ENCODE peak calls at places on chromosomes 11 and 22, in nine cellular contexts. X is testis, A is RWPE1, O is HFF-Myc, N is AG04450, L is lower lobe of right lung, I is BJ, D is body of pancreas, R is astrocyte of the spinal cord. F is an unnamed sample.

GRCh38 chr11:31987118-31988005 is 103.5 kb upstream of the RCN1 start:
- DNase-seq in N (no peak), A (no peak), I (no peak), X (no peak), R (no peak), O (no peak), L (no peak), D (no peak), F (no peak)

GRCh38 chr11:2670541-2671100 is 29.2 kb downstream of the KCNQ1OT1 start:
- DNase-seq in O (no peak), L (no peak), D (no peak), A (no peak), X (peak), R (no peak), I (no peak), N (no peak), F (peak)

GRCh38 chr11:123137496-123138270 is 57.4 kb downstream of the CLMP start:
- DNase-seq in X (peak), A (no peak), D (peak), N (no peak), O (peak), R (peak), I (peak), L (peak), F (peak)

GRCh38 chr11:107929611-107930200 is 1.5 kb downstream of the RAB39A start:
- DNase-seq in X (no peak), O (no peak), D (peak), L (no peak), I (no peak), A (no peak), R (no peak), N (no peak), F (no peak)

GRCh38 chr22:39278040-39278439 is 33.3 kb upstream of the PDGFB start:
- DNase-seq in A (no peak), R (no peak), L (no peak), D (no peak), X (no peak), N (no peak), I (no peak), O (no peak), F (no peak)

GRCh38 chr11:3123316-3123715 is 41.8 kb downstream of the OSBPL5 start:
- DNase-seq in A (peak), I (no peak), X (peak), N (no peak), L (peak), O (no peak), D (peak), R (no peak), F (no peak)

GRCh38 chr11:62786318-62787004 is 741 bp upstream of the TMEM179B start:
- DNase-seq in N (no peak), X (peak), R (peak), D (peak), I (peak), L (peak), O (no peak), A (peak), F (peak)

GRCh38 chr22:44410396-44411056 is 87.5 kb downstream of the RTL6 start:
- DNase-seq in N (no peak), I (no peak), X (no peak), O (no peak), D (no peak), R (no peak), A (no peak), L (peak), F (no peak)

GRCh38 chr11:71476926-71477636 is 24.1 kb downstream of the NADSYN1 start:
- DNase-seq in D (no peak), R (no peak), I (no peak), L (no peak), A (no peak), O (no peak), N (no peak), X (no peak), F (no peak)

GRCh38 chr22:40196628-40197027 is 18.9 kb downstream of the TNRC6B start:
- DNase-seq in O (peak), A (peak), X (no peak), R (peak), I (peak), N (peak), L (no peak), D (no peak), F (no peak)

GRCh38 chr11:68270334-68271022 is 1.3 kb downstream of the C11orf24 start:
- DNase-seq in I (no peak), D (no peak), R (no peak), X (no peak), L (no peak), O (no peak), A (peak), N (no peak), F (no peak)

GRCh38 chr11:69480547-69481392 is 693 bp upstream of the LINC01488 start:
- DNase-seq in X (peak), R (peak), L (peak), N (no peak), I (no peak), A (no peak), D (peak), O (no peak), F (no peak)

GRCh38 chr11:119583585-119583984 is 145.4 kb downstream of the NECTIN1 start:
- DNase-seq in N (no peak), X (no peak), L (no peak), O (no peak), D (no peak), A (no peak), R (no peak), I (no peak), F (no peak)

GRCh38 chr22:38097058-38097457 is 13.1 kb upstream of the SLC16A8 start:
- DNase-seq in A (no peak), R (no peak), I (no peak), L (no peak), D (no peak), O (no peak), N (no peak), X (no peak), F (no peak)

GRCh38 chr22:27385261-27385998 is 416.1 kb downstream of the MN1 start:
- DNase-seq in L (no peak), N (no peak), D (no peak), O (no peak), X (no peak), A (no peak), R (no peak), I (no peak), F (peak)

GRCh38 chr11:66313321-66314185 is 3.3 kb downstream of the CD248 start:
- DNase-seq in X (no peak), R (no peak), O (no peak), D (no peak), A (no peak), L (peak), I (no peak), N (no peak), F (no peak)
- TF ChIP-seq CTCF in X (no peak), R (peak), O (peak), D (no peak), A (no peak), L (no peak), I (peak), N (peak), F (peak)

GRCh38 chr22:24231706-24232105 is 13.2 kb downstream of the GGT5 start:
- DNase-seq in I (no peak), O (no peak), R (no peak), L (no peak), X (no peak), D (no peak), N (no peak), A (no peak), F (no peak)

GRCh38 chr22:24233235-24233634 is 11.6 kb downstream of the GGT5 start:
- DNase-seq in L (no peak), R (no peak), X (no peak), N (no peak), D (no peak), I (no peak), O (no peak), A (no peak), F (no peak)

GRCh38 chr22:24232725-24233124 is 12.2 kb downstream of the GGT5 start:
- DNase-seq in D (no peak), I (no peak), X (no peak), R (no peak), N (no peak), A (no peak), L (no peak), O (no peak), F (no peak)

GRCh38 chr22:24230911-24231656 is 13.8 kb downstream of the GGT5 start:
- DNase-seq in A (no peak), D (peak), I (no peak), N (no peak), O (no peak), R (no peak), X (no peak), L (peak), F (no peak)

DNA sequence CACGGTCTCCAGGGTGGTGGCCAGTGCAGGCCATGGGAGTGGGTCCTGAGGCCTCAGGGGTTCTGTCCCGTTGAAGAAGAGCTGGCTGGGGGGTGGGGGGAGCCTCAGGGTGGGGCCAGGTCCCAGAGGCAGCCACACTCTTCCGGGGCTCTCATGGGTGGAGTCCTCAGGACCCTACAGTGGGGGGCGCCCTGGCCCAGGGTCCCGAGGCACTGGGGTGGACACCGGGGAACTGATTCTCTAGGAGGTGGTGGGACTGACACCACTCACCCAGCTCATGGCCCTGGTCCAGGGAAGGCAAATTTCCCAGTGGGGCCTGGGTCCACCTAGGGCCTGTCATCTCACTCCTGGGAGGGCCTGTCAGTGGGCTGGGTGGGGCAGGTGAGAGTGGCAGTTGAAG is 12.8 kb downstream of the GGT5 start:
- DNase-seq in I (no peak), O (no peak), L (no peak), D (no peak), A (no peak), N (no peak), X (no peak), R (no peak), F (no peak)
- TF ChIP-seq CTCF in I (no peak), O (no peak), L (no peak), D (no peak), A (no peak), N (no peak), X (no peak), R (no peak), F (no peak)

DNA sequence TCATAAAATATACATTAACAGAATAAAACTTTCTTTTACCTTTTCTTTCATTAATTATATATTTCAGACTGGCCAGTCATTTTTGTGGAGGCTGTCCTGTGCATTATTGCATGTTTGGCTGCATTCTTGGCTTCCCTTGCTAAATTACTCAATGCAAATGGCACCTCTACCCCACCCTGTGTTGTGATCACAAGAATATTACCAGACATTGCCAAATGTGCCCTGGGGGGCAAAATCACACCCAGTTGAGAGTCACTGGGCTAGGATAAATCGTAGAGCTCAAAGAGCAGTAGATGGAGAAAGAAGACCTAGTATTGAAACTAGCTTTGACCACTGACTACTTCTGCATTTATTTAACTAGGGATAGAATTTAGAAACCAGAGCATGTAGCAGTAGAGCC is 1257.8 kb upstream of the TENM4 start:
- DNase-seq in I (no peak), D (no peak), N (no peak), A (peak), L (no peak), O (no peak), R (no peak), X (no peak), F (no peak)
- TF ChIP-seq CTCF in I (no peak), D (no peak), N (no peak), A (no peak), L (no peak), O (no peak), R (no peak), X (no peak), F (no peak)

DNA sequence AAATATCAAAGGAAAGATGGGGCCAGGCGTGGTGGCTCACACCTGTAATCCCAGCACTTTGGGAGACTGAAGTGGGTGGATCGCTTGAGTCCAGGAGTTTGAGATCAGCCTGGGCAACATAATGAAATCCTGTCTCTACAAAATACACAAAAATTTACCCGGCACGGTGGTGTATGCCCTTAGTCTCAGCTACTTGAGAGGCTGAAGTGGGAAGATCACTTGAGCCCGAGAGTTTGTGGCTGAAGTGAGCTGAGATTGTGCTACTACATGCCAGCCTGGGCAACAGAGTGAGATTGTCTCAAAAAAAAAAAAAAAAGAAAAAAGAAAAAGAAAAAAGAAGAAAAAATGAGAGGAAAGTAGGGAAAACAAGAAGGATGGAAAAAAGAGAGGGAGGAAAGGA is 3.8 kb upstream of the TRIM6 start:
- DNase-seq in O (no peak), R (no peak), D (no peak), L (no peak), A (no peak), I (no peak), X (no peak), N (no peak), F (no peak)
- TF ChIP-seq CTCF in O (no peak), R (no peak), D (no peak), L (no peak), A (no peak), I (no peak), X (no peak), N (no peak), F (no peak)

GRCh38 chr11:131691558-131692041 is 321.2 kb downstream of the NTM start:
- DNase-seq in D (no peak), I (no peak), L (no peak), N (no peak), O (no peak), R (no peak), A (peak), X (peak), F (no peak)
- TF ChIP-seq CTCF in D (peak), I (peak), L (peak), N (peak), O (peak), R (peak), A (peak), X (peak), F (peak)

DNA sequence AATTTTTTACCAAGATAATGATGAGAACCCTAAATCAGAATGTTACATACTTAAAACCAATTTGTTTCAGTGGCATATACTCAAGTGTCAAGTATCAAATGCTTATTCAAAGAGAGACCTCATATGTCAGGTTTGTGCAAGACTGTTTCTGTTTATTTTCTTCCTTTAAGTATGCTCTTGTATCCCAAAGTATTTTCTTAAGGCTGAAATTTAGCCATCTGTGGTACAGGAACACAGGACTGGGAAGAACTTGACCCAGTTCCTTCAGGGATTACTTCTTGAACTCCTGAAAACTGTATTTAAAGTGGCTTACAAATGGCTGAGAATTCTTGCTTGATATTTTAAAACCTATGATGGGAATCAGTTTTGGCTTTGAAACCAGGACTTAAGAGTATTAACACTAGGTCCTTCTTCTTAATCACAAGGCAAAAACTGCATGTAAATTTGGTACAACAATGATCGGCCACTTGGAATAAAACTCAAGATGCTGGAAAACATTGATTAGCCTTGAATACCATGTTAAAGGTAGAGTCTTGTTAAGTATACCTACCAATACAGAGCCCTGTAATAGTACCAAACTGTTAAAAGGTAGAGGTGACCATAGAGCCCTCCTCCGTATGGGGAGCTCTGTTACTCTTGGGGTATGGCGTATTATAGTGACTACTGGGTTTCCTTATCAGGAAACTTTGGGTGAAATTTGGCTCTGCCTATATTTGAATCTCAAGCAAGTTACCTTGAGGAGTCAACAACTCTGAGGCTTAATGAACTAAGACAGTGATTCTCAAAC is 95.9 kb downstream of the BLID start:
- DNase-seq in N (no peak), O (no peak), A (no peak), X (no peak), D (no peak), R (no peak), I (no peak), L (no peak), F (no peak)
- TF ChIP-seq CTCF in N (no peak), O (no peak), A (no peak), X (no peak), D (no peak), R (no peak), I (no peak), L (no peak), F (no peak)

F was measured in osteocyte.